ENCODE peak calls at places on chromosomes 7 and 10, in nine cellular contexts. S is IMR-90, T is breast epithelium, W is foreskin fibroblast, K is heart right ventricle, C is brain microvascular endothelial cell, E is endodermal cell, Y is lower leg skin, V is DND-41. D is an unnamed sample.
A peak's percentile ranks its signal among the peaks of the same experiment; 100 is the strongest.

GRCh38 chr10:12180221-12180974 is 15.3 kb downstream of the NUDT5 start:
- DNase-seq in S (no peak), T (no peak), W (no peak), K (no peak), C (no peak), E (peak; percentile 52), Y (no peak), V (no peak), D (no peak)

GRCh38 chr10:59648711-59649201 is 60.9 kb downstream of the SLC16A9 start:
- DNase-seq in S (no peak), T (no peak), W (no peak), K (no peak), C (peak; percentile 37), E (no peak), Y (no peak), V (no peak), D (no peak)

GRCh38 chr7:28773423-28774129 is 184.6 kb downstream of the TRIL start:
- DNase-seq in S (no peak), T (no peak), W (no peak), K (no peak), C (no peak), E (no peak), Y (no peak), V (no peak), D (no peak)

GRCh38 chr7:2812119-2812487 is 32.0 kb downstream of the GNA12 start:
- DNase-seq in S (peak; percentile 69), T (peak; percentile 2), W (no peak), K (no peak), C (peak; percentile 25), E (no peak), Y (no peak), V (no peak), D (no peak)

GRCh38 chr7:48045205-48045765 is 9.9 kb downstream of the C7orf57 start:
- DNase-seq in S (no peak), T (no peak), W (no peak), K (no peak), C (no peak), E (no peak), Y (no peak), V (no peak), D (no peak)

GRCh38 chr10:122014652-122015248 is 25.8 kb downstream of the TACC2 start:
- DNase-seq in S (no peak), T (no peak), W (no peak), K (no peak), C (no peak), E (no peak), Y (no peak), V (no peak), D (no peak)

GRCh38 chr10:119190954-119191619 is 12.5 kb upstream of the PRDX3 start:
- DNase-seq in S (no peak), T (no peak), W (no peak), K (no peak), C (no peak), E (no peak), Y (no peak), V (no peak), D (no peak)

GRCh38 chr7:44973610-44974401 is 5.0 kb downstream of the MYO1G start:
- DNase-seq in S (no peak), T (no peak), W (no peak), K (peak; percentile 57), C (peak; percentile 37), E (peak; percentile 90), Y (no peak), V (peak; percentile 65), D (no peak)

GRCh38 chr10:106217627-106218026 is 946.9 kb downstream of the SORCS1 start:
- DNase-seq in S (no peak), T (no peak), W (no peak), K (no peak), C (no peak), E (no peak), Y (no peak), V (no peak), D (no peak)

GRCh38 chr7:111927383-111928019 is 278.7 kb downstream of the DOCK4 start:
- DNase-seq in S (no peak), T (no peak), W (no peak), K (no peak), C (no peak), E (no peak), Y (no peak), V (no peak), D (no peak)

GRCh38 chr7:111933614-111934013 is 272.6 kb downstream of the DOCK4 start:
- DNase-seq in S (no peak), T (no peak), W (peak; percentile 82), K (no peak), C (no peak), E (no peak), Y (no peak), V (no peak), D (no peak)

GRCh38 chr7:111931016-111931517 is 275.1 kb downstream of the DOCK4 start:
- DNase-seq in S (peak; percentile 75), T (no peak), W (peak; percentile 32), K (no peak), C (no peak), E (peak; percentile 52), Y (no peak), V (no peak), D (peak; percentile 42)

GRCh38 chr7:111931958-111932357 is 274.2 kb downstream of the DOCK4 start:
- DNase-seq in S (peak; percentile 23), T (no peak), W (peak; percentile 13), K (no peak), C (no peak), E (no peak), Y (no peak), V (no peak), D (no peak)

GRCh38 chr7:111929258-111929657 is 276.9 kb downstream of the DOCK4 start:
- DNase-seq in S (no peak), T (no peak), W (no peak), K (no peak), C (no peak), E (no peak), Y (no peak), V (no peak), D (no peak)
- TF ChIP-seq CTCF in S (no peak), T (no peak), W (no peak), K (no peak), C (no peak), E (peak; percentile 19), Y (no peak), V (peak; percentile 9), D (no peak)

DNA sequence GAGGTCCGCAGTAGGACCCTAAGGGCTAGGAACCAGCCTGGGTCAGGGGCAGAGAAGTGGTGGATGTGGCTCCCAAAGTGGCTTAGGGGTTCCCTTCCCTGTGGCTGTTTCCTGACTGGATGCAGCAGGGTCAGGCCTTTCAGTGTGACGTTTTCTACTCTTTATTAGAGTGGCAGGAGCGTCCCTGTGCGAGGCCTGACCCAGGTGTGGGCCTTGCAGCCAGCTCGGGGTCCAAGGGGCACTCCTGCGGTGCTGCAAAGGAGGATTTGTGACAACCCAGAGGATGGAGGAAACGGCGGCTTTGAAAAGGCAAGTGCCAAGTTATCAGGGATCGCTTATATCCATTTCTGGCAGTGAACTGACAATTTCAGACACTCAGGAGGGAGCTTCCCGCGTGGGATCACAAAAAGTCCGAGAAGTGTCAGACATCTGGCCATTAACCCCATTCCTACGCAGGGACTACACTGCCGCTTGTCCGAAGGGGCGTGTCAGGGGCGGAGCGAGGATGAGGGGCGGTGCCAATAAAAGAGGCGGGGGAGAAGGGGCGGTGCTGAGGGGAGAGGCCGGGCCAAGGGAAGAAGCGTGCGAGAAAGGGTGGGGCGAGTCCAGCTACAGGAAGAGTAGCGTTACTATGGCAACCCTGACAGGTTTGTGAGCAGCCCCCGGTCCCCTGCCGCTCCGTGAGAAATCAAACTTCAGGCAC is 98.8 kb upstream of the ZNF722 start:
- DNase-seq in S (no peak), T (no peak), W (no peak), K (peak; percentile 84), C (no peak), E (no peak), Y (peak; percentile 73), V (peak; percentile 80), D (no peak)
- H3K4me3 ChIP-seq in S (no peak overlapping the region), T (peak overlapping the region; percentile 64), W (no peak overlapping the region), K (peak overlapping the region; percentile 62), C (no peak overlapping the region), E (no peak overlapping the region), Y (peak overlapping the region; percentile 44), V (peak overlapping the region; percentile 31), D (no peak overlapping the region)

GRCh38 chr10:7193369-7193768 is 217.5 kb downstream of the SFMBT2 start:
- DNase-seq in S (no peak), T (no peak), W (no peak), K (no peak), C (no peak), E (no peak), Y (no peak), V (no peak), D (no peak)
- TF ChIP-seq CTCF in S (no peak), T (no peak), W (no peak), K (no peak), C (no peak), E (no peak), Y (no peak), V (no peak), D (no peak)

GRCh38 chr7:100271716-100272537 is 35.6 kb upstream of the SPDYE3 start:
- DNase-seq in S (peak; percentile 93), T (peak; percentile 95), W (peak; percentile 94), K (peak; percentile 99), C (peak; percentile 95), E (peak; percentile 99), Y (peak; percentile 97), V (peak; percentile 97), D (peak; percentile 91)
- H3K4me3 ChIP-seq in S (peak overlapping the region; percentile 97), T (peak overlapping the region; percentile 93), W (peak overlapping the region; percentile 55), K (peak overlapping the region; percentile 71), C (peak overlapping the region; percentile 63), E (peak overlapping the region; percentile 73), Y (peak overlapping the region; percentile 52), V (peak overlapping the region; percentile 55), D (peak overlapping the region; percentile 69)

DNA sequence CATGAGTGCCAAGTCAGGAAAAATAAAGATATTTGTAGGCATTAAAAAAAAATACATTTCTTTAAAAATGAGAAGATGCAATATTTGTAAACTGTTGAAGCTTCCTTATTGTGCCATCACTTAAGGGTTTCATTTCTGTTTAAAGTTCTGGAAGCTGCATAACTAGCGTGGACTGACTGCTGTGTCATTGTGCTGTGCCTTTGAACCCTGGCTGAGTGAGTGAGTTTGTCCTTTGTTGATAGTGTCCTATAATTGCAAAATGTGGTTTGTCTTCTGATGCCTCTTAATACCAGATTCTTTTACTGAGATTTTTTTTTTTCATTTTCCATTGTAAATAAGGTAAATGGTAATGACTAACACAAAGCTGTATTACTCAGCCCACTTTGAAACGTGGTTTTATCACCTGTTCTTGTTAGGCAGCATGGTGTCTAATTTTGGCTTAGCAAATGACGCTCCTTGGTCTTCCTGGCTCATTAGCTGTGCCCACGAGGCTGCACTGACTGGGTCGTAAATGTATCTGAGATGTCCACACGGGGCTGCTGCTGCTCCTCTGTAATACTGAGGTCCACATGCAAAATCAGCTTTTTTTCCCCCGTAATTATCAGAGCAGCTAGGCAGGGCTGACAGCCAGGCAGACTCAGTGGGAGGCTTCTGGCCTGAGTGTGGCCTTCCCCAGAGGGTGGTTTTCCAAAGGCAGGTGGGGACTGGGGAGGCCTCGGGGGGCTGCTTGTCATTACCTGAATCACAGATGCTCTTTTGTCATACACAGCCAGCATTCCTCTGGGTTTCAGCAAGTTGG is 14.8 kb downstream of the ZSCAN25 start:
- DNase-seq in S (peak; percentile 13), T (no peak), W (peak; percentile 17), K (no peak), C (peak; percentile 14), E (peak; percentile 70), Y (no peak), V (no peak), D (peak; percentile 21)
- TF ChIP-seq CTCF in S (peak; percentile 17), T (no peak), W (peak; percentile 21), K (no peak), C (peak; percentile 51), E (peak; percentile 74), Y (no peak), V (peak; percentile 28), D (peak; percentile 65)